ENCODE peak calls at places on chromosomes 3 and 15, in six cellular contexts. One of them, this sample, is unnamed.

GRCh38 chr3:163045945-163046344 is 1549.3 kb downstream of the OTOL1 start:
- DNase-seq in HuH-7.5: no peak
- DNase-seq in activated CD8-positive, alpha-beta memory T cell treated with anti-CD3 and anti-CD28 coated beads for 4 hours: no peak
- DNase-seq in left colon: no peak
- DNase-seq in WTC11: no peak
- DNase-seq in GM04504: no peak
- DNase-seq in this sample: no peak

GRCh38 chr3:172355836-172356235 is 92.4 kb downstream of the GHSR start:
- DNase-seq in left colon: no peak
- DNase-seq in WTC11: no peak
- DNase-seq in HuH-7.5: no peak
- DNase-seq in GM04504: peak
- DNase-seq in activated CD8-positive, alpha-beta memory T cell treated with anti-CD3 and anti-CD28 coated beads for 4 hours: no peak
- DNase-seq in this sample: no peak

GRCh38 chr15:44327578-44327977 is 39.1 kb downstream of the GOLM2 start:
- DNase-seq in HuH-7.5: no peak
- DNase-seq in WTC11: no peak
- DNase-seq in GM04504: no peak
- DNase-seq in left colon: no peak
- DNase-seq in activated CD8-positive, alpha-beta memory T cell treated with anti-CD3 and anti-CD28 coated beads for 4 hours: no peak
- DNase-seq in this sample: no peak

GRCh38 chr3:7260975-7261374 is 400.1 kb downstream of the GRM7 start:
- DNase-seq in GM04504: no peak
- DNase-seq in left colon: no peak
- DNase-seq in WTC11: no peak
- DNase-seq in HuH-7.5: no peak
- DNase-seq in activated CD8-positive, alpha-beta memory T cell treated with anti-CD3 and anti-CD28 coated beads for 4 hours: no peak
- DNase-seq in this sample: no peak

GRCh38 chr3:15476378-15476777 is 45.1 kb downstream of the COLQ start:
- DNase-seq in GM04504: peak
- DNase-seq in activated CD8-positive, alpha-beta memory T cell treated with anti-CD3 and anti-CD28 coated beads for 4 hours: no peak
- DNase-seq in HuH-7.5: no peak
- DNase-seq in left colon: no peak
- DNase-seq in WTC11: no peak
- DNase-seq in this sample: no peak

GRCh38 chr15:47293763-47294162 is 423.5 kb upstream of the SEMA6D start:
- DNase-seq in HuH-7.5: no peak
- DNase-seq in left colon: peak
- DNase-seq in GM04504: peak
- DNase-seq in WTC11: no peak
- DNase-seq in activated CD8-positive, alpha-beta memory T cell treated with anti-CD3 and anti-CD28 coated beads for 4 hours: no peak
- DNase-seq in this sample: no peak

GRCh38 chr15:66803182-66803729 is 101.2 kb downstream of the SMAD6 start:
- DNase-seq in left colon: peak
- DNase-seq in GM04504: peak
- DNase-seq in activated CD8-positive, alpha-beta memory T cell treated with anti-CD3 and anti-CD28 coated beads for 4 hours: no peak
- DNase-seq in WTC11: peak
- DNase-seq in HuH-7.5: peak
- DNase-seq in this sample: peak

GRCh38 chr15:74821091-74821789 is 5.2 kb upstream of the CPLX3 start:
- DNase-seq in GM04504: no peak
- DNase-seq in HuH-7.5: no peak
- DNase-seq in left colon: no peak
- DNase-seq in activated CD8-positive, alpha-beta memory T cell treated with anti-CD3 and anti-CD28 coated beads for 4 hours: no peak
- DNase-seq in WTC11: peak
- DNase-seq in this sample: no peak

GRCh38 chr3:62415312-62415791 is 42.0 kb upstream of the FEZF2 start:
- DNase-seq in activated CD8-positive, alpha-beta memory T cell treated with anti-CD3 and anti-CD28 coated beads for 4 hours: no peak
- DNase-seq in GM04504: no peak
- DNase-seq in WTC11: peak
- DNase-seq in HuH-7.5: no peak
- DNase-seq in left colon: no peak
- DNase-seq in this sample: peak

GRCh38 chr15:69578792-69579587 is 126.4 kb downstream of the RPLP1 start:
- DNase-seq in WTC11: no peak
- DNase-seq in GM04504: no peak
- DNase-seq in left colon: peak
- DNase-seq in HuH-7.5: no peak
- DNase-seq in activated CD8-positive, alpha-beta memory T cell treated with anti-CD3 and anti-CD28 coated beads for 4 hours: no peak
- DNase-seq in this sample: no peak

GRCh38 chr3:164498917-164499316 is 579.4 kb downstream of the SI start:
- DNase-seq in GM04504: no peak
- DNase-seq in HuH-7.5: no peak
- DNase-seq in activated CD8-positive, alpha-beta memory T cell treated with anti-CD3 and anti-CD28 coated beads for 4 hours: no peak
- DNase-seq in left colon: no peak
- DNase-seq in WTC11: no peak
- DNase-seq in this sample: no peak

GRCh38 chr3:84836961-84837360 is 121.8 kb upstream of the CADM2 start:
- DNase-seq in WTC11: peak
- DNase-seq in left colon: no peak
- DNase-seq in activated CD8-positive, alpha-beta memory T cell treated with anti-CD3 and anti-CD28 coated beads for 4 hours: no peak
- DNase-seq in GM04504: no peak
- DNase-seq in HuH-7.5: no peak
- DNase-seq in this sample: no peak

GRCh38 chr3:149449799-149450198 is 24.7 kb upstream of the TM4SF4 start:
- DNase-seq in HuH-7.5: no peak
- DNase-seq in activated CD8-positive, alpha-beta memory T cell treated with anti-CD3 and anti-CD28 coated beads for 4 hours: no peak
- DNase-seq in WTC11: no peak
- DNase-seq in GM04504: no peak
- DNase-seq in left colon: no peak
- DNase-seq in this sample: no peak

GRCh38 chr3:9147896-9148267 is 101.6 kb downstream of the SRGAP3 start:
- DNase-seq in GM04504: no peak
- DNase-seq in activated CD8-positive, alpha-beta memory T cell treated with anti-CD3 and anti-CD28 coated beads for 4 hours: no peak
- DNase-seq in HuH-7.5: no peak
- DNase-seq in left colon: no peak
- DNase-seq in WTC11: no peak
- DNase-seq in this sample: no peak

GRCh38 chr3:17753271-17753992 is 11.0 kb upstream of the TBC1D5 start:
- DNase-seq in left colon: no peak
- DNase-seq in HuH-7.5: no peak
- DNase-seq in GM04504: no peak
- DNase-seq in activated CD8-positive, alpha-beta memory T cell treated with anti-CD3 and anti-CD28 coated beads for 4 hours: no peak
- DNase-seq in WTC11: no peak
- DNase-seq in this sample: no peak

GRCh38 chr3:128547368-128547987 is 54.5 kb upstream of the GATA2 start:
- DNase-seq in HuH-7.5: no peak
- DNase-seq in activated CD8-positive, alpha-beta memory T cell treated with anti-CD3 and anti-CD28 coated beads for 4 hours: no peak
- DNase-seq in GM04504: no peak
- DNase-seq in WTC11: no peak
- DNase-seq in left colon: no peak
- DNase-seq in this sample: no peak

GRCh38 chr15:29090617-29091466 is 178.8 kb downstream of the NSMCE3 start:
- DNase-seq in HuH-7.5: peak
- DNase-seq in WTC11: peak
- DNase-seq in activated CD8-positive, alpha-beta memory T cell treated with anti-CD3 and anti-CD28 coated beads for 4 hours: peak
- DNase-seq in left colon: no peak
- DNase-seq in GM04504: no peak
- DNase-seq in this sample: no peak

GRCh38 chr3:56012732-56013131 is 455.5 kb downstream of the ERC2 start:
- DNase-seq in HuH-7.5: no peak
- DNase-seq in activated CD8-positive, alpha-beta memory T cell treated with anti-CD3 and anti-CD28 coated beads for 4 hours: no peak
- DNase-seq in GM04504: no peak
- DNase-seq in WTC11: no peak
- DNase-seq in left colon: no peak
- DNase-seq in this sample: no peak

GRCh38 chr3:151204530-151205401 is 1.8 kb upstream of the GPR171 start:
- DNase-seq in WTC11: no peak
- DNase-seq in GM04504: no peak
- DNase-seq in HuH-7.5: no peak
- DNase-seq in activated CD8-positive, alpha-beta memory T cell treated with anti-CD3 and anti-CD28 coated beads for 4 hours: no peak
- DNase-seq in left colon: no peak
- DNase-seq in this sample: no peak

GRCh38 chr15:58966698-58967097 is 20.8 kb upstream of the RNF111 start:
- DNase-seq in left colon: no peak
- DNase-seq in HuH-7.5: no peak
- DNase-seq in WTC11: no peak
- DNase-seq in GM04504: no peak
- DNase-seq in activated CD8-positive, alpha-beta memory T cell treated with anti-CD3 and anti-CD28 coated beads for 4 hours: no peak
- DNase-seq in this sample: no peak

GRCh38 chr3:192845196-192845855 is 72.3 kb downstream of the MB21D2 start:
- DNase-seq in left colon: no peak
- DNase-seq in HuH-7.5: no peak
- DNase-seq in GM04504: no peak
- DNase-seq in WTC11: no peak
- DNase-seq in activated CD8-positive, alpha-beta memory T cell treated with anti-CD3 and anti-CD28 coated beads for 4 hours: no peak
- DNase-seq in this sample: no peak

GRCh38 chr15:90286678-90287077 is 21.2 kb downstream of the NGRN start:
- DNase-seq in GM04504: no peak
- DNase-seq in WTC11: no peak
- DNase-seq in left colon: no peak
- DNase-seq in activated CD8-positive, alpha-beta memory T cell treated with anti-CD3 and anti-CD28 coated beads for 4 hours: no peak
- DNase-seq in HuH-7.5: peak
- DNase-seq in this sample: no peak

GRCh38 chr3:36524560-36524959 is 144.3 kb downstream of the STAC start:
- DNase-seq in HuH-7.5: no peak
- DNase-seq in left colon: no peak
- DNase-seq in activated CD8-positive, alpha-beta memory T cell treated with anti-CD3 and anti-CD28 coated beads for 4 hours: no peak
- DNase-seq in GM04504: peak
- DNase-seq in WTC11: no peak
- DNase-seq in this sample: no peak

GRCh38 chr15:48806151-48806550 is 4.7 kb downstream of the CEP152 start:
- DNase-seq in left colon: no peak
- DNase-seq in activated CD8-positive, alpha-beta memory T cell treated with anti-CD3 and anti-CD28 coated beads for 4 hours: no peak
- DNase-seq in GM04504: no peak
- DNase-seq in HuH-7.5: no peak
- DNase-seq in WTC11: no peak
- DNase-seq in this sample: no peak

GRCh38 chr3:3260870-3261269 is 81.4 kb upstream of the CRBN start:
- DNase-seq in activated CD8-positive, alpha-beta memory T cell treated with anti-CD3 and anti-CD28 coated beads for 4 hours: no peak
- DNase-seq in GM04504: no peak
- DNase-seq in HuH-7.5: no peak
- DNase-seq in left colon: no peak
- DNase-seq in WTC11: no peak
- DNase-seq in this sample: no peak

GRCh38 chr3:52236424-52236886 is 2.5 kb downstream of the TWF2 start:
- DNase-seq in GM04504: no peak
- DNase-seq in HuH-7.5: no peak
- DNase-seq in WTC11: no peak
- DNase-seq in left colon: no peak
- DNase-seq in activated CD8-positive, alpha-beta memory T cell treated with anti-CD3 and anti-CD28 coated beads for 4 hours: no peak
- DNase-seq in this sample: no peak

GRCh38 chr3:124592658-124593441 is 137.4 kb upstream of the UMPS start:
- DNase-seq in GM04504: no peak
- DNase-seq in activated CD8-positive, alpha-beta memory T cell treated with anti-CD3 and anti-CD28 coated beads for 4 hours: no peak
- DNase-seq in left colon: peak
- DNase-seq in HuH-7.5: no peak
- DNase-seq in WTC11: no peak
- DNase-seq in this sample: no peak

GRCh38 chr15:92120082-92120481 is 266.6 kb downstream of the SLCO3A1 start:
- DNase-seq in activated CD8-positive, alpha-beta memory T cell treated with anti-CD3 and anti-CD28 coated beads for 4 hours: no peak
- DNase-seq in GM04504: no peak
- DNase-seq in HuH-7.5: no peak
- DNase-seq in WTC11: no peak
- DNase-seq in left colon: no peak
- DNase-seq in this sample: no peak

GRCh38 chr15:73873889-73874511 is 636 bp downstream of the TBC1D21 start:
- DNase-seq in WTC11: no peak
- DNase-seq in HuH-7.5: peak
- DNase-seq in activated CD8-positive, alpha-beta memory T cell treated with anti-CD3 and anti-CD28 coated beads for 4 hours: no peak
- DNase-seq in left colon: peak
- DNase-seq in GM04504: peak
- DNase-seq in this sample: peak

GRCh38 chr15:63497642-63498100 is 6.7 kb upstream of the USP3 start:
- DNase-seq in HuH-7.5: no peak
- DNase-seq in activated CD8-positive, alpha-beta memory T cell treated with anti-CD3 and anti-CD28 coated beads for 4 hours: peak
- DNase-seq in left colon: peak
- DNase-seq in WTC11: no peak
- DNase-seq in GM04504: no peak
- DNase-seq in this sample: no peak

GRCh38 chr3:157159037-157159761 is 748 bp downstream of the CCNL1 start:
- DNase-seq in HuH-7.5: no peak
- DNase-seq in GM04504: no peak
- DNase-seq in activated CD8-positive, alpha-beta memory T cell treated with anti-CD3 and anti-CD28 coated beads for 4 hours: peak
- DNase-seq in left colon: peak
- DNase-seq in WTC11: peak
- DNase-seq in this sample: peak

GRCh38 chr3:126312326-126312725 is 44.9 kb downstream of the KLF15 start:
- DNase-seq in left colon: no peak
- DNase-seq in GM04504: no peak
- DNase-seq in activated CD8-positive, alpha-beta memory T cell treated with anti-CD3 and anti-CD28 coated beads for 4 hours: no peak
- DNase-seq in HuH-7.5: no peak
- DNase-seq in WTC11: no peak
- DNase-seq in this sample: no peak

GRCh38 chr15:84736375-84736774 is 12.0 kb upstream of the ZNF592 start:
- DNase-seq in activated CD8-positive, alpha-beta memory T cell treated with anti-CD3 and anti-CD28 coated beads for 4 hours: no peak
- DNase-seq in GM04504: no peak
- DNase-seq in HuH-7.5: no peak
- DNase-seq in left colon: no peak
- DNase-seq in WTC11: no peak
- DNase-seq in this sample: no peak

GRCh38 chr15:96002890-96003859 is 327.3 kb upstream of the NR2F2 start:
- DNase-seq in activated CD8-positive, alpha-beta memory T cell treated with anti-CD3 and anti-CD28 coated beads for 4 hours: no peak
- DNase-seq in WTC11: no peak
- DNase-seq in HuH-7.5: no peak
- DNase-seq in GM04504: no peak
- DNase-seq in left colon: no peak
- DNase-seq in this sample: no peak

GRCh38 chr3:197151562-197151961 is 121.9 kb upstream of the MELTF start:
- DNase-seq in WTC11: no peak
- DNase-seq in activated CD8-positive, alpha-beta memory T cell treated with anti-CD3 and anti-CD28 coated beads for 4 hours: no peak
- DNase-seq in HuH-7.5: no peak
- DNase-seq in GM04504: peak
- DNase-seq in left colon: no peak
- DNase-seq in this sample: no peak

GRCh38 chr3:155079795-155080546 is at the start of gene MME:
- DNase-seq in left colon: peak
- DNase-seq in activated CD8-positive, alpha-beta memory T cell treated with anti-CD3 and anti-CD28 coated beads for 4 hours: no peak
- DNase-seq in GM04504: peak
- DNase-seq in HuH-7.5: no peak
- DNase-seq in WTC11: peak
- DNase-seq in this sample: peak

This sample was measured in neuronal stem cell.